ENCODE peak calls at places on chromosomes 2 and 18, in nine cellular contexts. U is CD4-positive, CD25-positive, alpha-beta regulatory T cell; C is fibroblast of lung; P is neural progenitor cell; K is left ventricle myocardium inferior; L is body of pancreas; W is adipocyte; G is GM23248; V is PC-9. D is an unnamed sample.
A peak's percentile ranks its signal among the peaks of the same experiment; 100 is the strongest.

GRCh38 chr2:8597526-8598225 is 84.2 kb upstream of the ID2 start:
- DNase-seq in V (no peak), L (no peak), G (no peak), P (no peak), K (no peak), U (no peak), W (no peak), C (no peak), D (no peak)

GRCh38 chr2:83068706-83069105 is 1390.4 kb downstream of the SUCLG1 start:
- DNase-seq in C (no peak), L (no peak), P (no peak), U (no peak), W (no peak), G (no peak), V (no peak), K (no peak), D (no peak)

GRCh38 chr2:196533998-196534397 is 105.5 kb upstream of the CCDC150 start:
- DNase-seq in W (no peak), P (no peak), G (no peak), V (no peak), C (no peak), K (no peak), L (no peak), U (no peak), D (no peak)

GRCh38 chr2:215745316-215745715 is 268.0 kb downstream of the MREG start:
- DNase-seq in W (no peak), L (no peak), U (no peak), G (no peak), K (no peak), C (no peak), P (no peak), V (no peak), D (no peak)

GRCh38 chr2:100842241-100842922 is 22.4 kb downstream of the NPAS2 start:
- DNase-seq in P (no peak), K (no peak), G (no peak), W (no peak), U (no peak), L (no peak), C (no peak), V (no peak), D (no peak)

GRCh38 chr18:21267370-21267769 is 25.3 kb downstream of the GREB1L start:
- DNase-seq in W (no peak), G (no peak), P (no peak), V (no peak), K (no peak), L (no peak), C (no peak), U (no peak), D (no peak)

GRCh38 chr18:50469380-50469781 is 90.5 kb upstream of the MAPK4 start:
- DNase-seq in U (no peak), K (peak; percentile 60), C (no peak), P (no peak), G (no peak), L (no peak), W (no peak), V (no peak), D (no peak)

GRCh38 chr2:72367530-72368225 is 220.0 kb upstream of the CYP26B1 start:
- DNase-seq in L (peak; percentile 66), V (peak; percentile 84), W (peak; percentile 97), P (peak; percentile 50), C (peak; percentile 85), K (peak; percentile 43), G (peak; percentile 94), U (no peak), D (no peak)

GRCh38 chr18:79526468-79527460 is 131.0 kb downstream of the NFATC1 start:
- DNase-seq in V (no peak), U (no peak), W (no peak), C (no peak), P (no peak), K (no peak), L (peak; percentile 1), G (no peak), D (peak; percentile 49)

GRCh38 chr2:6923319-6923718 is 6.1 kb downstream of the RNF144A start:
- DNase-seq in K (no peak), W (no peak), U (no peak), V (no peak), L (no peak), G (no peak), P (no peak), C (no peak), D (no peak)

GRCh38 chr2:156006721-156007618 is 325.6 kb downstream of the NR4A2 start:
- DNase-seq in V (no peak), P (no peak), U (no peak), C (no peak), L (no peak), W (no peak), K (no peak), G (no peak), D (no peak)

GRCh38 chr18:62187543-62188378 is 706 bp downstream of the RELCH start:
- DNase-seq in P (peak; percentile 64), G (peak; percentile 73), C (peak; percentile 20), U (no peak), V (peak; percentile 10), L (peak; percentile 34), K (no peak), W (peak; percentile 64), D (peak; percentile 61)

GRCh38 chr2:64695656-64696310 is 42.1 kb upstream of the SERTAD2 start:
- DNase-seq in V (no peak), L (no peak), K (no peak), U (no peak), G (peak; percentile 38), P (no peak), W (peak; percentile 38), C (peak; percentile 65), D (no peak)

GRCh38 chr18:78790511-78790910 is 189.1 kb upstream of the SALL3 start:
- DNase-seq in V (no peak), W (no peak), U (no peak), K (no peak), G (no peak), P (no peak), L (no peak), C (no peak), D (no peak)

GRCh38 chr2:160574472-160575140 is 81.0 kb upstream of the RBMS1 start:
- DNase-seq in P (no peak), G (peak; percentile 93), V (no peak), U (no peak), L (no peak), C (peak; percentile 92), W (peak; percentile 79), K (no peak), D (no peak)

GRCh38 chr2:70536517-70537060 is 17.0 kb downstream of the TGFA start:
- DNase-seq in V (no peak), W (no peak), L (no peak), C (no peak), G (no peak), K (no peak), P (no peak), U (no peak), D (no peak)

GRCh38 chr2:168495524-168495923 is 39.5 kb downstream of the CERS6 start:
- DNase-seq in G (no peak), W (no peak), C (no peak), V (no peak), U (no peak), L (no peak), P (no peak), K (no peak), D (no peak)

GRCh38 chr2:168490015-168490874 is 34.2 kb downstream of the CERS6 start:
- DNase-seq in V (no peak), W (peak; percentile 88), P (peak; percentile 18), C (peak; percentile 66), U (no peak), L (no peak), K (no peak), G (peak; percentile 54), D (no peak)

GRCh38 chr2:168499500-168499899 is 43.4 kb downstream of the CERS6 start:
- DNase-seq in P (no peak), W (no peak), C (peak; percentile 26), G (no peak), K (no peak), V (no peak), L (no peak), U (no peak), D (no peak)

GRCh38 chr2:168490916-168491605 is 35.0 kb downstream of the CERS6 start:
- DNase-seq in V (no peak), U (no peak), L (no peak), C (no peak), P (no peak), W (peak; percentile 43), G (peak; percentile 44), K (no peak), D (no peak)

GRCh38 chr2:168494190-168494711 is 38.2 kb downstream of the CERS6 start:
- DNase-seq in L (no peak), G (peak; percentile 11), V (no peak), P (peak; percentile 60), W (no peak), C (peak; percentile 17), K (no peak), U (no peak), D (no peak)
- H3K4me1 ChIP-seq in L (no peaks in the 10 kb centered on the region), G (peaks cover 18% of the 10 kb centered on the region), V (no peaks in the 10 kb centered on the region), P (peaks cover 21% of the 10 kb centered on the region), W (peaks cover 6% of the 10 kb centered on the region), C (peaks cover 5% of the 10 kb centered on the region), K (peaks cover 48% of the 10 kb centered on the region), U (peaks cover 13% of the 10 kb centered on the region), D (no peaks in the 10 kb centered on the region)

DNA sequence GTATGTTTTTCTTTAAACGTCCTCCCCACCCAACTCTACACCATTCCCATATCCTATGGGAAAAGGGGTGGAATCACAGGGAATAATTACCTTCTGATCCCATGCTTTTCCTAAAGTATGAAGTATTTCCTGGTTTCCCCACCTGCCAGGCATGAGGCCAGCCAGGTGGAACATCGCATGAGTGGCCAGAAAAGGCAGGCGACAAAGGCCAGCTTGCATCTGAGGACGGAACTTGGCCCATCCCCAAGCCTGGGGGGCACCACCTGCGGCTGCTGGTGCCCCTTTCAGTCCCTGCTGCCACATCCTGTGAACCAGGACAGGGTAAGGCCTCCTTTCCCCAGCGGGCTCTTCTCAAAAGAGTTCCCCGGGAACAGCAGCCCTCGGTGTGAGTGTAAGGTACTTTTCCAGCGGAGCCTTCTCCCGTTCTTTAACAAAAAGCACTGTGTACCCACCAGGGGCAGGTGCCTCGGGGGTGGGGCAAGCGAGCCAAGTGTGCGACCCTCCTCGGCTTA is 1.2 kb upstream of the ERFE start:
- DNase-seq in K (peak; percentile 12), L (no peak), C (no peak), G (no peak), W (no peak), V (no peak), P (no peak), U (no peak), D (no peak)
- H3K4me1 ChIP-seq in K (peaks cover 23% of the 10 kb centered on the region), L (peaks cover 7% of the 10 kb centered on the region), C (peaks cover 25% of the 10 kb centered on the region), G (no peaks in the 10 kb centered on the region), W (peaks cover 3% of the 10 kb centered on the region), V (peaks cover 5% of the 10 kb centered on the region), P (peaks cover 11% of the 10 kb centered on the region), U (peaks cover 6% of the 10 kb centered on the region), D (peaks cover 19% of the 10 kb centered on the region)

DNA sequence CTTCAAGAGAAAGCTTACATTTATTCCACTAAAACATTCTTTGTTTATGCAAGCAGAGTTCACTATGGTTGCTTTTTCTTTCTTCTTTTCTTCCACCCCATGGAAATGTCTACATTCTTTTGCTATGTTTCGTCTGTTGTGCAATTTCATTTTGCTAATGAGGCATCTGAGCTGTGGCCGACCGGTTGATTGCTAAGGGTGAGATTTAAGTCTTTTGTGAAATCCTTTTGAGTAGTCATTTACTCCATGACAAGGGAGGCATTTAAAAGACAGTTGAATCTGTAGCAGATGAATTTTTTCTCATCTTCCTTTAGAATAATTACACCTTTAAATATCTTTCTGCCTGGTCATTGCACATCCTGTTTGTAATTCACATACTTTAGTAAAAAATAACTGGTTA is 324.1 kb upstream of the THUMPD2 start:
- DNase-seq in G (peak; percentile 84), C (peak; percentile 90), K (no peak), U (no peak), P (peak; percentile 20), W (peak; percentile 86), V (peak; percentile 14), L (no peak), D (no peak)
- H3K4me1 ChIP-seq in G (peaks cover 86% of the 10 kb centered on the region), C (peaks cover 25% of the 10 kb centered on the region), K (peaks cover 51% of the 10 kb centered on the region), U (no peaks in the 10 kb centered on the region), P (peaks cover 38% of the 10 kb centered on the region), W (peaks cover 34% of the 10 kb centered on the region), V (no peaks in the 10 kb centered on the region), L (no peaks in the 10 kb centered on the region), D (no peaks in the 10 kb centered on the region)

GRCh38 chr2:9613291-9613690 is 17.5 kb downstream of the YWHAQ start:
- DNase-seq in P (no peak), G (peak; percentile 84), C (peak; percentile 82), V (no peak), U (no peak), L (no peak), K (no peak), W (peak; percentile 89), D (no peak)
- H3K4me1 ChIP-seq in P (no peaks in the 10 kb centered on the region), G (peaks cover 71% of the 10 kb centered on the region), C (peaks cover 17% of the 10 kb centered on the region), V (peaks cover 47% of the 10 kb centered on the region), U (peaks cover 25% of the 10 kb centered on the region), L (peaks cover 53% of the 10 kb centered on the region), K (peaks cover 96% of the 10 kb centered on the region), W (peaks cover 45% of the 10 kb centered on the region), D (no peaks in the 10 kb centered on the region)